ENCODE peak calls at places on chromosomes 5 and 9, in four cellular contexts. K is type B pancreatic cell; N is neural crest cell; J is stimulated activated effector memory CD8-positive, alpha-beta T cell treated with anti-CD3 and anti-CD28 coated beads, Interleukin-12 subunit alpha, Interleukin-12 subunit beta, amount 100 ng/mL, for 72 hours. G is an unnamed sample.
A peak's percentile ranks its signal among the peaks of the same experiment; 100 is the strongest.

GRCh38 chr9:4497855-4498254 is 7.6 kb downstream of the SLC1A1 start:
- DNase-seq in K (no peak), J (no peak), N (no peak), G (no peak)

GRCh38 chr5:159965031-159965837 is 43.7 kb upstream of the TTC1 start:
- DNase-seq in N (peak; percentile 57), K (no peak), J (no peak), G (peak; percentile 60)

GRCh38 chr5:147892696-147893296 is 13.5 kb downstream of the C5orf46 start:
- DNase-seq in N (no peak), J (no peak), K (no peak), G (no peak)

GRCh38 chr9:105690742-105691141 is 3.6 kb upstream of the TMEM38B start:
- DNase-seq in J (no peak), N (no peak), K (no peak), G (no peak)

GRCh38 chr9:87770616-87771015 is 44.7 kb downstream of the CTSL start:
- DNase-seq in K (no peak), J (no peak), N (no peak), G (peak; percentile 7)

GRCh38 chr5:39423331-39423751 is 1.4 kb downstream of the DAB2 start:
- DNase-seq in J (no peak), K (no peak), N (no peak), G (no peak)

GRCh38 chr5:170939178-170939577 is 77.4 kb downstream of the RANBP17 start:
- DNase-seq in N (no peak), K (no peak), J (no peak), G (no peak)

GRCh38 chr5:170741801-170742200 is 41.7 kb upstream of the GABRP start:
- DNase-seq in N (no peak), K (peak; percentile 18), J (no peak), G (no peak)

GRCh38 chr9:86187121-86187520 is 72.3 kb downstream of the C9orf153 start:
- DNase-seq in K (no peak), N (no peak), J (no peak), G (no peak)